ENCODE peak calls at places on chromosomes 6 and 20, in nine cellular contexts. J is GM10248; F is HCT116; O is effector memory CD8-positive, alpha-beta T cell; Q is adrenal gland; H is fibroblast of the aortic adventitia; G is T-helper 22 cell; X is WTC11; E is effector CD8-positive, alpha-beta T cell. W is an unnamed sample.

GRCh38 chr20:62025832-62026563 is 39.7 kb downstream of the TAF4 start:
- DNase-seq in J (no peak), F (no peak), O (no peak), Q (peak; percentile 83), H (peak; percentile 78), G (no peak), X (no peak), E (no peak), W (peak; percentile 47)

GRCh38 chr20:20321134-20321533 is 46.8 kb upstream of the INSM1 start:
- DNase-seq in J (no peak), F (no peak), O (no peak), Q (no peak), H (no peak), G (no peak), X (no peak), E (no peak), W (no peak)

GRCh38 chr6:159837141-159837490 is 37.0 kb downstream of the PNLDC1 start:
- DNase-seq in J (peak; percentile 17), F (no peak), O (no peak), Q (peak; percentile 27), H (no peak), G (no peak), X (no peak), E (no peak), W (no peak)

GRCh38 chr20:1700990-1701389 is 43.4 kb upstream of the SIRPG start:
- DNase-seq in J (no peak), F (no peak), O (no peak), Q (no peak), H (no peak), G (no peak), X (no peak), E (no peak), W (no peak)

GRCh38 chr20:38789503-38790209 is 15.8 kb upstream of the PPP1R16B start:
- DNase-seq in J (no peak), F (peak; percentile 63), O (no peak), Q (no peak), H (peak; percentile 22), G (no peak), X (no peak), E (no peak), W (peak; percentile 12)

GRCh38 chr6:1786455-1787108 is 176.9 kb downstream of the FOXC1 start:
- DNase-seq in J (no peak), F (no peak), O (no peak), Q (no peak), H (no peak), G (no peak), X (no peak), E (no peak), W (no peak)

GRCh38 chr20:63968136-63968927 is 1.4 kb downstream of the ZNF512B start:
- DNase-seq in J (no peak), F (no peak), O (no peak), Q (no peak), H (no peak), G (no peak), X (no peak), E (no peak), W (no peak)

GRCh38 chr6:37665309-37665708 is 32.4 kb downstream of the MDGA1 start:
- DNase-seq in J (no peak), F (no peak), O (no peak), Q (no peak), H (no peak), G (no peak), X (no peak), E (no peak), W (no peak)